ENCODE peak calls at places on chromosomes 2 and 18, in five cellular contexts. Z is GM12878, W is IMR-90, L is K562, H is SK-N-SH. Q is an unnamed sample.

GRCh38 chr18:78912336-78912735 is 67.3 kb upstream of the SALL3 start:
- DNase-seq in Z (no peak), W (no peak), L (no peak), H (no peak), Q (no peak)

GRCh38 chr2:32678825-32679224 is 51.0 kb downstream of the TTC27 start:
- DNase-seq in Z (no peak), W (peak), L (no peak), H (no peak), Q (peak)

GRCh38 chr2:128487650-128488387 is 169.2 kb upstream of the HS6ST1 start:
- DNase-seq in Z (no peak), W (no peak), L (no peak), H (no peak), Q (no peak)

GRCh38 chr2:102618452-102619413 is 620 bp upstream of the SLC9A2 start:
- DNase-seq in Z (no peak), W (no peak), L (peak), H (no peak), Q (peak)

GRCh38 chr2:157628282-157628531 is 457 bp downstream of the ACVR1C start:
- DNase-seq in Z (no peak), W (no peak), L (no peak), H (no peak), Q (no peak)

GRCh38 chr18:77140439-77141109 is 8.0 kb upstream of the MBP start:
- DNase-seq in Z (no peak), W (no peak), L (no peak), H (no peak), Q (no peak)

GRCh38 chr2:5188636-5189035 is 503.5 kb upstream of the SOX11 start:
- DNase-seq in Z (no peak), W (no peak), L (no peak), H (no peak), Q (no peak)

GRCh38 chr2:64283015-64283570 is 138.9 kb upstream of the PELI1 start:
- DNase-seq in Z (no peak), W (no peak), L (no peak), H (no peak), Q (no peak)

GRCh38 chr2:119174216-119174992 is 15.9 kb upstream of the C1QL2 start:
- DNase-seq in Z (no peak), W (no peak), L (peak), H (peak), Q (peak)

GRCh38 chr2:211127501-211127900 is 571.1 kb downstream of the CPS1 start:
- DNase-seq in Z (no peak), W (no peak), L (no peak), H (no peak), Q (no peak)

GRCh38 chr2:159516241-159516758 is 100.0 kb downstream of the BAZ2B start:
- DNase-seq in Z (peak), W (peak), L (peak), H (peak), Q (peak)

GRCh38 chr18:22558945-22559385 is 141.2 kb upstream of the CTAGE1 start:
- DNase-seq in Z (no peak), W (peak), L (peak), H (peak), Q (peak)

GRCh38 chr18:46437019-46437418 is 220.0 kb downstream of the LOXHD1 start:
- DNase-seq in Z (no peak), W (no peak), L (no peak), H (peak), Q (no peak)

GRCh38 chr18:48412339-48412929 is 3.3 kb upstream of the ZBTB7C start:
- DNase-seq in Z (no peak), W (no peak), L (peak), H (peak), Q (peak)

GRCh38 chr2:24435391-24436316 is 55.4 kb upstream of the NCOA1 start:
- DNase-seq in Z (no peak), W (peak), L (no peak), H (peak), Q (no peak)

GRCh38 chr2:238431431-238431830 is 4.7 kb downstream of the ASB1 start:
- DNase-seq in Z (no peak), W (no peak), L (no peak), H (no peak), Q (no peak)

GRCh38 chr2:5285891-5286290 is 406.3 kb upstream of the SOX11 start:
- DNase-seq in Z (no peak), W (no peak), L (no peak), H (peak), Q (no peak)

GRCh38 chr2:222307138-222307756 is 8.4 kb upstream of the PAX3 start:
- DNase-seq in Z (no peak), W (no peak), L (no peak), H (no peak), Q (peak)

GRCh38 chr2:196333397-196333796 is 162.0 kb upstream of the STK17B start:
- DNase-seq in Z (no peak), W (peak), L (no peak), H (no peak), Q (no peak)

GRCh38 chr2:172200495-172201085 is 97.9 kb upstream of the DLX2 start:
- DNase-seq in Z (no peak), W (peak), L (peak), H (no peak), Q (peak)

GRCh38 chr2:11869423-11869991 is 123.1 kb downstream of the LPIN1 start:
- DNase-seq in Z (no peak), W (no peak), L (no peak), H (no peak), Q (no peak)

GRCh38 chr2:101725515-101726192 is 28.1 kb downstream of the MAP4K4 start:
- DNase-seq in Z (no peak), W (no peak), L (peak), H (no peak), Q (no peak)

GRCh38 chr2:171008550-171009205 is 79.6 kb downstream of the GORASP2 start:
- DNase-seq in Z (no peak), W (no peak), L (peak), H (no peak), Q (no peak)

GRCh38 chr2:151637284-151637781 is 96.9 kb downstream of the NEB start:
- DNase-seq in Z (peak), W (no peak), L (no peak), H (no peak), Q (no peak)

GRCh38 chr2:117523267-117523666 is 291.2 kb upstream of the DDX18 start:
- DNase-seq in Z (no peak), W (no peak), L (peak), H (peak), Q (no peak)

GRCh38 chr2:157032019-157032418 is 225.5 kb upstream of the GALNT5 start:
- DNase-seq in Z (no peak), W (peak), L (no peak), H (peak), Q (peak)

GRCh38 chr2:83103602-83104001 is 1355.5 kb downstream of the SUCLG1 start:
- DNase-seq in Z (no peak), W (peak), L (no peak), H (no peak), Q (no peak)

GRCh38 chr2:197498937-197499593 is 575 bp downstream of the HSPD1 start:
- DNase-seq in Z (no peak), W (peak), L (peak), H (peak), Q (peak)

GRCh38 chr2:144521702-144522101 is 1.8 kb upstream of the ZEB2 start:
- DNase-seq in Z (no peak), W (no peak), L (peak), H (no peak), Q (no peak)

GRCh38 chr2:109406301-109406700 is 207.5 kb downstream of the SEPTIN10 start:
- DNase-seq in Z (no peak), W (no peak), L (no peak), H (no peak), Q (no peak)

GRCh38 chr18:57909620-57910019 is 106.5 kb upstream of the ATP8B1 start:
- DNase-seq in Z (no peak), W (no peak), L (no peak), H (no peak), Q (no peak)

GRCh38 chr18:8730080-8730827 is 24.9 kb downstream of the MTCL1 start:
- DNase-seq in Z (no peak), W (peak), L (peak), H (peak), Q (peak)

GRCh38 chr2:107648781-107649413 is 177.8 kb upstream of the RGPD4 start:
- DNase-seq in Z (no peak), W (no peak), L (peak), H (no peak), Q (no peak)

GRCh38 chr2:146677280-146677679 is 1167.5 kb upstream of the ACVR2A start:
- DNase-seq in Z (no peak), W (peak), L (no peak), H (no peak), Q (peak)

GRCh38 chr2:167651406-167652151 is 595.8 kb downstream of the STK39 start:
- DNase-seq in Z (no peak), W (no peak), L (no peak), H (no peak), Q (no peak)

GRCh38 chr18:55997156-55997561 is 409.2 kb upstream of the TCF4 start:
- DNase-seq in Z (no peak), W (no peak), L (no peak), H (no peak), Q (no peak)
- TF ChIP-seq RCOR1 in Z (no peak), W (no peak), L (no peak), H (no peak), Q (no peak)

GRCh38 chr2:55888941-55889340 is 34.6 kb downstream of the EFEMP1 start:
- DNase-seq in Z (no peak), W (peak), L (no peak), H (no peak), Q (no peak)
- TF ChIP-seq RCOR1 in Z (no peak), W (no peak), L (no peak), H (no peak), Q (no peak)

DNA sequence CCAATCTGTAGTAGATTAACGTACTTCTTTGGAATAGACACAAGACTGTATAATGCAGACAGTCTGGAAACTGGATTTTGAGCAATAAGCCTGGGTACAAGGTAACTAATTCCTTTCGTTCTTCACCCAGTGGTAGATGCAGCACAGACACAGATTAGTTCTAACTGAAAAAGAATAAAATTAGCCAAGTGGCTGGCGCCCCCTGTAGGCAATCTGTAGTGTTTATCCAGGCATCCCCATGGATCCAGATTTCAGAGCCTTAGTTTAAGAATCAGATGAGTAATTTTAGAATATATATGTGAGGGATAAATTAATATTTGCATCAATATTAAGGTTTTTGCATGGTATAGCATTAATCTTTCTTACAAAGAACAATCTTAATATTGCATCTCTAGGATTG is 563.9 kb downstream of the DCC start:
- DNase-seq in Z (no peak), W (no peak), L (peak), H (peak), Q (peak)
- TF ChIP-seq RCOR1 in Z (no peak), W (no peak), L (no peak), H (no peak), Q (no peak)

DNA sequence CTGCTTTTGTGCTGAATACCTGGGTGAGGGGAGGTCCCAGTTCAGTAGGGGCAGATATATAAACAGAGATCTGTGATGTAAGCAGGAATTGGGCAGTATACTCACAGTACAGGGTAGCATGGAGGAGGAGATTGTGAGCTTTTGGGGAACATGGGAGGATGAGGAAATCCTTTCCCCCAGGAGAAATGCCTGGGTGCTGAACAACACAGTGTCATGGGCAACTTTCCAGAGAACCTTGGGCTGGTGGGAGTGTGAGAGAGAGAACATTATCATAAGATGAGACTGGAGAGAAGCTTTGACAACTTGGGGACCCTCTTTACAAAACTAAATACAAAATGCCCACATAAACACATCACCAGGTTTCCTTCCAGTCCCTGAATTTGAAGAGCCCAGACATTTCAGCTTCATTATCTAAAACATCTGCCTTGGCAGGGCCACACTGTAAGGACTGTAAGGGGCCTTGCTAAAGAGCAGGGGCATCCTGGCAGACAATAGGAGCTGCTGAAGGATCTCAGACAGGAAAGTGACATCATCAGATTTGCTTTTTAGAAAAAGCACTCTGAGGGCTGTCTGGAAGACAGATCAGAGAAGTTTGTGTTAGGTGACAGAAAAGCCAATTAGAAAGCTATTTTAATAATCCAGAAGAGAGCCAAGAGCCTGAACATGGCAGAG is 303.1 kb upstream of the FBXO11 start:
- DNase-seq in Z (no peak), W (peak), L (no peak), H (no peak), Q (no peak)
- TF ChIP-seq RCOR1 in Z (no peak), W (no peak), L (no peak), H (no peak), Q (no peak)

GRCh38 chr2:143513081-143513480 is 383.9 kb downstream of the ARHGAP15 start:
- DNase-seq in Z (peak), W (peak), L (peak), H (peak), Q (peak)
- TF ChIP-seq RCOR1 in Z (no peak), W (no peak), L (no peak), H (no peak), Q (no peak)

GRCh38 chr18:23889907-23890306 is 124.6 kb upstream of the TTC39C start:
- DNase-seq in Z (no peak), W (no peak), L (no peak), H (no peak), Q (no peak)

GRCh38 chr18:23887035-23887434 is 127.5 kb upstream of the TTC39C start:
- DNase-seq in Z (no peak), W (no peak), L (no peak), H (no peak), Q (no peak)

GRCh38 chr18:23888880-23889279 is 125.7 kb upstream of the TTC39C start:
- DNase-seq in Z (no peak), W (no peak), L (no peak), H (no peak), Q (no peak)

GRCh38 chr18:23885750-23886149 is 128.8 kb upstream of the TTC39C start:
- DNase-seq in Z (no peak), W (no peak), L (no peak), H (no peak), Q (no peak)

DNA sequence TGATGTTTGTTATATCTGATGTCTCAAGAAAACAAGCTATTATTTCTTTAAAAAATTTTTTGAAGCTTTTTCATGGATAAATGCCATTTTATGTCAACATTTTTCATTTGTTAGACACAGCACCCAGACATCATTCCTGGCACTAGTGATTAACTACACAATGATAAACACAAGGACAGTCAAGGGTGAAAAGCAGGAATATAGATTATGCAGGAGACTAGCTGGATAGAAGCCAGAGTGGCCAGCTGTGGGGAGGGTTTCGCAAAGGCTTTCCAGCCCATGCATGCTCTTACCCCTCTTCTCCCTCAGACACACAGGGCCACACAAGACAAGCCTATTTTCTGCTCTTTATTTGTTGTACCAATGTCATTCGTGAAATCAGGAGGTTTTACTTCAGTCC is 127.1 kb upstream of the TTC39C start:
- DNase-seq in Z (no peak), W (peak), L (no peak), H (peak), Q (no peak)
- TF ChIP-seq RCOR1 in Z (no peak), W (no peak), L (no peak), H (no peak), Q (no peak)

DNA sequence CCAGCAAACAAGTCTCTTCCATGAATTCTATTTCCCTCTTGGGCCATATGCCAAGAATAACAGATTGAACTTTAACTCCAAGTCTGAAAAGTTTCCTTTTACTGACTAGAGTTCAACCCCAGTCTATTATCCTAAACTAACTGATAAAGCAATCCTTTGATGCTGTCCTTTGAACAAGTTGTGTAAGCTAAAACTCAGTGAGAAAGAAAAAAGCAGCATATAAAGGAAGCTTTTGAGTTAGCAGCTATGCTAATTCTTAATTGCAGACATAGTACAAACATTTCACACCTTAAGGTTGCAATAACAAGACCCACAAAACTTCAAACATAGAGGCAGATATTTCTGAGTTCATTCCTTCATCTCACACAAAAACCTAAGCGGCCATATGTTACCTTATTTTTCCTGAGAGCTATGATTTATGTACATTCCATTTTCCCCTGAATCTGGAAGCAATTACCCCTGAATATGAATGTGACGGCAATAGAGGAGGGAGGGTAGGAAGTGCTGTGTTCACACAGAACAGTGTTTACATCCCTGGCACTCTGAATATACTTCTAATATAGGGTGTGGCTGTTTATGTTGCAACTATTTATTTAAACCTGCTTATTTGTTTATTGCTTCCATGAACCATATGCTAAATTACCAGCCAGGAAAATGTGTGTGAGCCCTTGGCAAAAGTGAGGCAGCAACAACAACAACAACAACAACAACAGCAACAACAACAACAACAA is 180.6 kb downstream of the IRS1 start:
- DNase-seq in Z (no peak), W (peak), L (no peak), H (peak), Q (no peak)
- TF ChIP-seq RCOR1 in Z (no peak), W (no peak), L (no peak), H (no peak), Q (no peak)

GRCh38 chr18:73514449-73514848 is 633.2 kb downstream of the FBXO15 start:
- DNase-seq in Z (no peak), W (no peak), L (no peak), H (no peak), Q (no peak)
- TF ChIP-seq RCOR1 in Z (no peak), W (no peak), L (no peak), H (no peak), Q (no peak)

GRCh38 chr2:240374085-240374907 is 61.2 kb upstream of the GPC1 start:
- DNase-seq in Z (no peak), W (peak), L (no peak), H (no peak), Q (peak)
- TF ChIP-seq RCOR1 in Z (no peak), W (peak), L (no peak), H (no peak), Q (no peak)